ENCODE peak calls at places on chromosomes 6 and 20, in nine cellular contexts. Z, O, K, F, Y, Q, J, E and C are unnamed samples.
A peak's percentile ranks its signal among the peaks of the same experiment; 100 is the strongest.

GRCh38 chr6:42694586-42694985 is 27.8 kb downstream of the PRPH2 start:
- DNase-seq in K (no peak), J (no peak), F (no peak), Z (no peak), Y (no peak), Q (no peak), O (no peak), E (no peak), C (no peak)

GRCh38 chr6:55713411-55713810 is 134.4 kb upstream of the HMGCLL1 start:
- DNase-seq in F (no peak), O (no peak), Q (no peak), K (no peak), E (no peak), Y (no peak), J (no peak), Z (no peak), C (no peak)

GRCh38 chr6:28142446-28142845 is 763 bp downstream of the ZKSCAN8 start:
- DNase-seq in K (no peak), Q (no peak), O (no peak), F (no peak), J (no peak), Z (no peak), Y (no peak), E (no peak), C (no peak)

GRCh38 chr20:50750145-50750671 is 18.8 kb downstream of the PARD6B start:
- DNase-seq in K (no peak), Y (no peak), Z (no peak), F (no peak), O (no peak), J (no peak), E (no peak), Q (no peak), C (no peak)

GRCh38 chr6:26232950-26233607 is 131.9 kb upstream of the BTN3A2 start:
- DNase-seq in Q (no peak), Z (no peak), K (no peak), Y (no peak), E (no peak), F (no peak), J (no peak), O (no peak), C (no peak)

GRCh38 chr6:46954819-46955520 is 33.2 kb upstream of the ADGRF5 start:
- DNase-seq in J (no peak), Q (no peak), E (no peak), K (no peak), Z (no peak), O (no peak), Y (no peak), F (no peak), C (no peak)

GRCh38 chr20:47360489-47361267 is 4.2 kb upstream of the ZMYND8 start:
- DNase-seq in K (peak; percentile 84), Q (no peak), O (no peak), F (peak; percentile 36), Z (peak; percentile 60), E (peak; percentile 88), J (peak; percentile 91), Y (no peak), C (peak; percentile 93)

GRCh38 chr6:170289971-170290305 is 940 bp downstream of the DLL1 start:
- DNase-seq in Z (no peak), E (no peak), F (no peak), Y (no peak), J (no peak), O (no peak), Q (no peak), K (no peak), C (no peak)